ENCODE peak calls at places on chromosomes 2 and 18, in nine cellular contexts. U is MCF 10A; C is WERI-Rb-1; G is NCI-H524; H is D341Med; P is GM12865; I is activated CD4-positive, alpha-beta T cell treated with anti-CD3 and anti-CD28 coated beads for 36 hours; R is astrocyte of the spinal cord; J is foreskin keratinocyte. N is an unnamed sample.

GRCh38 chr2:84652430-84652829 is 136.1 kb downstream of the DNAH6 start:
- DNase-seq in H (no peak), C (no peak), P (no peak), J (no peak), G (no peak), I (no peak), U (no peak), R (no peak), N (no peak)

GRCh38 chr2:29920130-29920577 is 1.2 kb downstream of the ALK start:
- DNase-seq in C (peak), J (peak), R (peak), U (no peak), H (peak), P (peak), I (peak), G (peak), N (no peak)

GRCh38 chr2:176514276-176514675 is 245.0 kb downstream of the MTX2 start:
- DNase-seq in U (no peak), R (no peak), P (no peak), J (peak), C (no peak), G (no peak), H (no peak), I (no peak), N (no peak)

GRCh38 chr2:188085421-188085820 is 206.3 kb upstream of the GULP1 start:
- DNase-seq in P (no peak), I (no peak), H (no peak), R (no peak), J (no peak), C (no peak), G (no peak), U (no peak), N (no peak)

GRCh38 chr18:5806860-5807259 is 88.5 kb downstream of the TMEM200C start:
- DNase-seq in H (no peak), I (no peak), G (no peak), R (no peak), J (no peak), U (no peak), C (no peak), P (no peak), N (no peak)

GRCh38 chr2:230814616-230815015 is 50.1 kb upstream of the ITM2C start:
- DNase-seq in J (no peak), C (no peak), U (peak), H (no peak), R (peak), I (no peak), P (peak), G (peak), N (no peak)

GRCh38 chr2:37992631-37993030 is 67.5 kb downstream of the RMDN2 start:
- DNase-seq in I (no peak), P (no peak), R (no peak), G (no peak), C (no peak), H (no peak), U (no peak), J (no peak), N (no peak)

GRCh38 chr2:74625658-74626425 is 22.3 kb downstream of the M1AP start:
- DNase-seq in J (no peak), C (peak), U (no peak), P (no peak), I (no peak), R (no peak), H (no peak), G (no peak), N (no peak)

GRCh38 chr2:238136820-238137537 is 1.5 kb upstream of the KLHL30 start:
- DNase-seq in R (no peak), U (peak), I (no peak), J (no peak), P (no peak), C (no peak), G (no peak), H (no peak), N (no peak)

GRCh38 chr2:231884438-231885140 is 41.6 kb downstream of the NPPC start:
- DNase-seq in H (no peak), U (no peak), J (no peak), G (peak), I (no peak), C (no peak), P (no peak), R (no peak), N (no peak)

N was measured in NCI-H2171 treated with DMSO at 0.1 percent for 48 hours.